ENCODE peak calls at places on chromosomes 6 and 20, in seven cellular contexts. L, E, W, Q, T, F and J are unnamed samples.

GRCh38 chr6:48628316-48628715 is 517.3 kb upstream of the PTCHD4 start:
- DNase-seq in W (no peak), F (no peak), Q (no peak), L (no peak), T (no peak), E (no peak), J (no peak)

GRCh38 chr6:150751296-150751695 is 114.2 kb upstream of the MTHFD1L start:
- DNase-seq in L (no peak), Q (no peak), W (no peak), E (no peak), F (no peak), T (peak), J (no peak)

GRCh38 chr6:45737331-45738056 is 278.2 kb downstream of the CLIC5 start:
- DNase-seq in W (no peak), L (peak), Q (no peak), E (no peak), T (no peak), F (no peak), J (no peak)

GRCh38 chr6:130928993-130929678 is 101.9 kb downstream of the SMLR1 start:
- DNase-seq in E (no peak), L (no peak), F (no peak), Q (no peak), W (no peak), T (no peak), J (no peak)

GRCh38 chr6:22766979-22767378 is 197.6 kb downstream of the HDGFL1 start:
- DNase-seq in F (no peak), E (no peak), T (peak), L (no peak), W (no peak), Q (no peak), J (no peak)

GRCh38 chr20:24575811-24576210 is 106.4 kb downstream of the SYNDIG1 start:
- DNase-seq in L (no peak), F (no peak), T (no peak), W (no peak), E (no peak), Q (no peak), J (no peak)

GRCh38 chr6:39361657-39362486 is 39.4 kb upstream of the KCNK16 start:
- DNase-seq in E (peak), W (peak), Q (peak), L (peak), T (peak), F (no peak), J (no peak)

GRCh38 chr6:40352527-40353170 is 234.5 kb downstream of the LRFN2 start:
- DNase-seq in F (no peak), W (no peak), E (no peak), T (no peak), Q (no peak), L (no peak), J (no peak)

GRCh38 chr20:60137657-60138245 is 179.5 kb downstream of the CDH26 start:
- DNase-seq in T (peak), E (peak), L (peak), F (no peak), W (peak), Q (no peak), J (no peak)

GRCh38 chr20:36929290-36929689 is 22.2 kb downstream of the SAMHD1 start:
- DNase-seq in T (peak), Q (no peak), E (no peak), W (no peak), F (no peak), L (no peak), J (no peak)

GRCh38 chr6:150163970-150164369 is 21.1 kb downstream of the PPP1R14C start:
- DNase-seq in E (no peak), F (no peak), L (no peak), Q (no peak), W (no peak), T (no peak), J (no peak)

GRCh38 chr6:168117942-168118341 is 38.9 kb upstream of the FRMD1 start:
- DNase-seq in E (no peak), Q (no peak), L (no peak), T (no peak), W (no peak), F (no peak), J (no peak)